ENCODE peak calls at places on chromosomes 5 and 9, in seven cellular contexts. J is A549, Q is stomach, I is tibial nerve, A is HepG2, L is ovary, P is transverse colon. K is an unnamed sample.

GRCh38 chr5:144187699-144188294 is 17.1 kb downstream of the KCTD16 start:
- DNase-seq in J (peak), Q (peak), I (no peak), A (peak), L (no peak), P (peak), K (no peak)

GRCh38 chr9:108628281-108628680 is 227.5 kb downstream of the ACTL7B start:
- DNase-seq in J (no peak), Q (no peak), I (no peak), A (no peak), L (no peak), P (no peak), K (no peak)

GRCh38 chr5:90014420-90014819 is 395.1 kb downstream of the CETN3 start:
- DNase-seq in J (no peak), Q (no peak), I (no peak), A (no peak), L (no peak), P (no peak), K (no peak)

GRCh38 chr9:121610638-121610953 is 40.8 kb upstream of the DAB2IP start:
- DNase-seq in J (no peak), Q (no peak), I (no peak), A (no peak), L (no peak), P (no peak), K (no peak)

GRCh38 chr5:116953251-116953934 is 378.8 kb upstream of the SEMA6A start:
- DNase-seq in J (no peak), Q (no peak), I (no peak), A (no peak), L (no peak), P (no peak), K (no peak)

GRCh38 chr9:94600258-94600657 is 6.6 kb upstream of the FBP2 start:
- DNase-seq in J (no peak), Q (peak), I (no peak), A (peak), L (no peak), P (peak), K (no peak)

GRCh38 chr5:126471875-126472537 is 48.8 kb downstream of the GRAMD2B start:
- DNase-seq in J (no peak), Q (no peak), I (no peak), A (peak), L (no peak), P (no peak), K (no peak)

GRCh38 chr5:107779472-107779871 is 108.7 kb upstream of the EFNA5 start:
- DNase-seq in J (no peak), Q (no peak), I (no peak), A (no peak), L (no peak), P (no peak), K (no peak)

GRCh38 chr9:15433661-15434060 is 11.0 kb downstream of the SNAPC3 start:
- DNase-seq in J (no peak), Q (no peak), I (no peak), A (no peak), L (no peak), P (no peak), K (no peak)

GRCh38 chr5:166349036-166349435 is 1942.4 kb upstream of the WWC1 start:
- DNase-seq in J (no peak), Q (no peak), I (no peak), A (no peak), L (no peak), P (no peak), K (no peak)

GRCh38 chr9:97293207-97293721 is 14.2 kb upstream of the CCDC180 start:
- DNase-seq in J (no peak), Q (no peak), I (peak), A (peak), L (peak), P (no peak), K (no peak)

GRCh38 chr5:12413585-12413984 is 509.3 kb upstream of the CTNND2 start:
- DNase-seq in J (no peak), Q (no peak), I (no peak), A (no peak), L (no peak), P (no peak), K (no peak)

GRCh38 chr5:153745778-153746420 is 255.4 kb downstream of the GRIA1 start:
- DNase-seq in J (no peak), Q (no peak), I (no peak), A (no peak), L (no peak), P (no peak), K (no peak)

GRCh38 chr9:17962747-17963146 is 383.9 kb downstream of the SH3GL2 start:
- DNase-seq in J (no peak), Q (no peak), I (no peak), A (no peak), L (no peak), P (peak), K (no peak)

GRCh38 chr9:89523948-89524347 is 26.0 kb upstream of the SEMA4D start:
- DNase-seq in J (no peak), Q (no peak), I (no peak), A (no peak), L (no peak), P (no peak), K (no peak)

GRCh38 chr9:14308751-14309140 is 5.2 kb downstream of the NFIB start:
- DNase-seq in J (no peak), Q (no peak), I (no peak), A (no peak), L (no peak), P (no peak), K (no peak)
- H3K4me3 ChIP-seq in J (no peak), Q (no peak), I (peak), A (no peak), L (no peak), P (no peak), K (no peak)

GRCh38 chr9:93450817-93451761 is at the start of gene FAM120A:
- DNase-seq in J (peak), Q (peak), I (peak), A (peak), L (peak), P (peak), K (peak)
- TF ChIP-seq POLR2A in J (peak), Q (no peak), I (peak), A (peak), L (peak), P (peak), K (peak)

GRCh38 chr9:128786681-128787582 is at the start of gene TBC1D13:
- DNase-seq in J (peak), Q (peak), I (peak), A (peak), L (peak), P (peak), K (peak)
- TF ChIP-seq EP300 in J (peak), Q (no peak), I (peak), A (no peak), L (no peak), P (no peak), K (no peak)

GRCh38 chr9:5453673-5454072 is 3.3 kb downstream of the CD274 start:
- DNase-seq in J (no peak), Q (no peak), I (no peak), A (no peak), L (no peak), P (no peak), K (no peak)
- H3K4me3 ChIP-seq in J (no peak), Q (no peak), I (no peak), A (no peak), L (no peak), P (no peak), K (no peak)

GRCh38 chr9:107488400-107489143 is 997 bp downstream of the KLF4 start:
- DNase-seq in J (peak), Q (peak), I (peak), A (no peak), L (peak), P (peak), K (peak)

GRCh38 chr9:107489144-107489673 is 360 bp downstream of the KLF4 start:
- DNase-seq in J (no peak), Q (no peak), I (no peak), A (no peak), L (no peak), P (peak), K (no peak)

GRCh38 chr9:107492381-107492780 is 2.8 kb upstream of the KLF4 start:
- DNase-seq in J (no peak), Q (no peak), I (no peak), A (no peak), L (no peak), P (no peak), K (no peak)

GRCh38 chr9:107489687-107490605 is at the start of gene KLF4:
- DNase-seq in J (peak), Q (peak), I (peak), A (peak), L (peak), P (peak), K (peak)

DNA sequence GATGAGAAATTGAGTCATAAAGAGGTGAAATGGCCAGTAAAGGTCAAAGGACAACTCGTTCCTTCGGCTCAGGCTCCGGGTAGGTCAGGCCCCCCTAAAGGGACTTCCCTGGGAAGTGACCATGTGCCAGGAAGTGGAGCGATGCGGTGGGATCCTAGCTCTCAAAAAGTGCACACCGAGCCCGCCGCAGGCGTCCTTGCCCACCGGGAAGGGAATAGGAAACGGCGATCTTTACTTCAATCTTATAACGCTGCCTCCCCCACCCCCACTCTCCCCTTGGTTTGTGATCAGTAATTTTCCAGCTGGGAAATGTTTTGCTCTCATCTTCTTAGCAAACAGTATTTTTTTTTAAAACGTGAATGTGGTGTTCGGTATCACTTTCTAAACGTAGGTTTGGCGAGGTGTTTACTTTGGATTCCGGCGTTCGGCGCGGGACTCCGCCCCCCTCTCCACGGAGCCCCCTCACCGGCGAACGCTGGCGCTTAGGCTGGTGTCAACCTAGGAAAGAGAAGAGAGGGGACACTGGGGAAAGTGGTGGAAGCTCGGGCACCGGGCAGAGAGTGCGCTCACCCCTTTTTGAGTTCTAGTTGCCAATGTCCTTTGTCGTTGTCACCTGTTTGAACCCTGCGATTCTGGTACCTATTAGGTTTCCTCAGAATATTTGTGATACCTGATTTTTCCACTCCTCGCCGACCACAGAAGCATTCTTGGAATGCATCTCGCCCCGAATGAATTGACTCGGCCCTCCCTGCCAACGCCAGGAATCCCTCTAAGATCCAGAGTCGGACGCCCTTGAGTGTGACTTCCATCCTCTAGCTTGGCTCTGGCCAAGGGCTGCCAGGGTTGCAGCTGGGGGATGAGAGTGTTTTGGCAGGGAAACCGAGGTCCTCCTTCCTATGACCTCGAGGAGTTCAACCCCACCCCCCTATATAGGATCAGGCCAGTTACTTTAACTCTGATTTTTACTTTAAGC is 1.8 kb upstream of the KLF4 start:
- DNase-seq in J (no peak), Q (peak), I (no peak), A (no peak), L (peak), P (peak), K (peak)
- TF ChIP-seq POLR2A in J (no peak), Q (no peak), I (no peak), A (no peak), L (no peak), P (no peak), K (no peak)

GRCh38 chr5:57499262-57500050 is 16.8 kb upstream of the ACTBL2 start:
- DNase-seq in J (peak), Q (no peak), I (no peak), A (peak), L (no peak), P (no peak), K (no peak)

GRCh38 chr5:57497733-57498132 is 15.1 kb upstream of the ACTBL2 start:
- DNase-seq in J (no peak), Q (no peak), I (no peak), A (no peak), L (no peak), P (no peak), K (no peak)

GRCh38 chr5:57503433-57503832 is 20.8 kb upstream of the ACTBL2 start:
- DNase-seq in J (no peak), Q (no peak), I (no peak), A (no peak), L (peak), P (no peak), K (no peak)

GRCh38 chr5:57504357-57504756 is 21.7 kb upstream of the ACTBL2 start:
- DNase-seq in J (no peak), Q (no peak), I (no peak), A (no peak), L (no peak), P (no peak), K (no peak)

DNA sequence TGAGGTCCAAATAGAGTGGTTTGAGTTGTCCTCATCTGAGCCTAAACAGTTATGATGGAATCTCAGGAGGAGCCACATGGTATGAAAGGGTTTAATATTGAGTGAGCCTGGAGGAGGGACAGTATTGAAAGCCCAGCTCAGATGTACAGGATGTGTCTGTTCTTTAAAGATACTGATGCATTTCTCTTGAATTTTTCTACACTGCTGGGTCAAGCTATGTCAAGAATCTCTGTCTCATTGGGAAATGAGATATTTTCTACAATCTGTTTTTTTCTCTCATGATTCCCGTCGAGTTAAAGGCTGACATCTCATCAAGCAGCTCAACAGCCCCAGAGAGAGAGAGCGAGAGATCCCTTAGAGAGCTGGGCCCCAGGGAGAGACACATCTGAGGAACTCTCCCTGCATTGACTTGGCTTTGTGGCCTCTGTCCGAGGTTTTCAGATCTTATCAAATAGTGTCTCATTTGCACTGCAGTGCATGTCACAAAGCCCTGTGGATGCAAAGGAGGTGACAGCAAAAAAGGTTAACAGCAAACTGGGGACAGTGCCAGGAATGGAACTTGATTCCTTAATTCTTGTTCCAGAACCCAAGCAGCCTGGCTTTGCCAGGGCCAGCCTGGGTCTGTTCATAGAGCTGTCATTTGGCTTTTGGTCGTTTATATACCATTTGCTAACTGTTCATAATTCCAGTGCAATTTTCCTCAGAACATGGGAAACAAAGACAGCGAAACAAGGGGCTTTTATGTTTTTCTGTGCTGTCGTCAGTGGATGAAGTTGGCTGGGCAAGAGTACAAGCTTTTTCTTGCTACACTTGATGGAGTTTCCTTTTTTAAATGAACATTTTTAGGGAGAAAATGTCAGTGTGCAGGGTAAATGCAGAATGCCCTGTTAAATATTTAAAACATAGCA is 19.1 kb upstream of the ACTBL2 start:
- DNase-seq in J (no peak), Q (no peak), I (no peak), A (no peak), L (no peak), P (no peak), K (no peak)
- TF ChIP-seq EP300 in J (no peak), Q (no peak), I (no peak), A (no peak), L (no peak), P (no peak), K (no peak)

GRCh38 chr5:75460532-75460931 is 50.9 kb downstream of the CERT1 start:
- DNase-seq in J (no peak), Q (no peak), I (no peak), A (no peak), L (no peak), P (no peak), K (no peak)
- H3K4me3 ChIP-seq in J (no peak), Q (no peak), I (no peak), A (no peak), L (no peak), P (no peak), K (no peak)

GRCh38 chr9:3507395-3508077 is 18.3 kb downstream of the RFX3 start:
- DNase-seq in J (no peak), Q (no peak), I (no peak), A (no peak), L (no peak), P (no peak), K (no peak)
- TF ChIP-seq POLR2A in J (no peak), Q (no peak), I (no peak), A (no peak), L (no peak), P (no peak), K (no peak)

GRCh38 chr5:124393564-124394379 is 352.7 kb downstream of the ZNF608 start:
- DNase-seq in J (no peak), Q (no peak), I (no peak), A (no peak), L (no peak), P (no peak), K (no peak)
- TF ChIP-seq EP300 in J (no peak), Q (no peak), I (no peak), A (no peak), L (no peak), P (no peak), K (no peak)

DNA sequence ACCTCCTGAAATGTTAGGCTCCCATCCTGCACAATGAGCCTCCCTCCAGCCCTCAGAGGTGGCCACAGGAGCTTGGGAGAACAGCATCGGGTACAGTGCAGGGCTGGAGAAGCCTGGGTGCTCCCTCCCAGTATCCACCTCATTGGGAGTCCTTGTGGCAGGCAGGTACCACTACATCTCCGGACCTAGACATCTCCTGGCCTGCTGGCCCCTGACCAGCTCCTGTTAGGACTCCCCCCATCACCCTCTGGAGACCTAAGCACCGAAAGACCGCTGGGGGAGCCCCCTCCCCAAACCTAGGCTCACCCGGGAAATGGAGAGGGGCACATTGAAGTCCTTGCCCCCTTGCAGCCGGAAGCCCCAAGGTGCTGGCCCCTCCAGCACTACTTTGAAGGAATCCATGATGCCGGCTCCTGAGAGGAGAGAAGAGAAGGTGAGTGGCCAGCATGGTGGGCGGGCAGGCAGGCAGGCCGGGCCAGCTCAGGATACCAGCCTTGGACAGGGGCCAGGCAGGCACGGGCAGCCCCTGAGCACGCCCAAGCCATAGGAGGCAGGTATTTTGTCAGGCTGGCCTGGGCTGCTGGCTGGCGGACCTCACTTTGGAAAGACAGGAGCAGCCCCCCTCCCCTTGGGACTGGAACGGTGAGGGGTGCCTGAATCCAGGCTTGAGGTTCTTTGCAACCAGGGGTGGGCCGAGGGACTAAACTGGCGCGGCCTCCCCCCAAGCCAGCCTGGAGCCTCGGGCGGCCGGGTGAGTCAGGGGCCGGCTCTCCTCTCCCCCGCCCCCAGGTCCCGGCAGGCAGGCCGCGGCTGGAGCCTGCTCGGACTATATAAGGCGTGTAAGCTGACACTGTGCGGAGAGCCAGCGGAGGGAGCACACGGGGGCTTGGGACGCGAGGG is 1.0 kb downstream of the PDLIM7 start:
- DNase-seq in J (peak), Q (peak), I (peak), A (peak), L (peak), P (peak), K (peak)
- H3K4me3 ChIP-seq in J (peak), Q (peak), I (peak), A (peak), L (peak), P (peak), K (peak)